ENCODE peak calls at places on chromosomes 11 and 22, in nine cellular contexts. Y, L, U, H, I, V, M, R and W are unnamed samples.

GRCh38 chr11:74681686-74682651 is 49.3 kb downstream of the CHRDL2 start:
- DNase-seq in Y (no peak), L (no peak), U (no peak), H (no peak), I (no peak), V (no peak), M (no peak), R (no peak), W (no peak)

GRCh38 chr11:125593113-125593761 is 585 bp downstream of the STT3A start:
- DNase-seq in Y (peak), L (no peak), U (no peak), H (peak), I (no peak), V (no peak), M (peak), R (no peak), W (no peak)

GRCh38 chr11:134921938-134922337 is 509.9 kb upstream of the B3GAT1 start:
- DNase-seq in Y (no peak), L (no peak), U (no peak), H (no peak), I (no peak), V (no peak), M (no peak), R (no peak), W (no peak)

GRCh38 chr11:14075118-14075601 is 112.6 kb downstream of the SPON1 start:
- DNase-seq in Y (peak), L (no peak), U (no peak), H (no peak), I (peak), V (peak), M (no peak), R (no peak), W (peak)

GRCh38 chr22:20553947-20554741 is 46.7 kb downstream of the MED15 start:
- DNase-seq in Y (no peak), L (no peak), U (no peak), H (no peak), I (no peak), V (no peak), M (no peak), R (peak), W (no peak)

GRCh38 chr11:63843042-63843441 is 4.1 kb downstream of the MARK2 start:
- DNase-seq in Y (peak), L (no peak), U (no peak), H (no peak), I (no peak), V (no peak), M (peak), R (peak), W (no peak)

GRCh38 chr11:16881766-16882165 is 132.4 kb downstream of the PLEKHA7 start:
- DNase-seq in Y (no peak), L (no peak), U (no peak), H (no peak), I (no peak), V (no peak), M (no peak), R (no peak), W (no peak)

GRCh38 chr11:13963169-13963948 is 836 bp downstream of the SPON1 start:
- DNase-seq in Y (no peak), L (no peak), U (no peak), H (no peak), I (peak), V (no peak), M (peak), R (peak), W (peak)

GRCh38 chr11:12259956-12260355 is 117.4 kb upstream of the PARVA start:
- DNase-seq in Y (no peak), L (no peak), U (no peak), H (no peak), I (no peak), V (no peak), M (no peak), R (no peak), W (no peak)

GRCh38 chr11:114819028-114819427 is 140.7 kb downstream of the NXPE2 start:
- DNase-seq in Y (peak), L (no peak), U (no peak), H (no peak), I (no peak), V (no peak), M (no peak), R (no peak), W (no peak)

GRCh38 chr11:111641339-111642015 is 39.2 kb downstream of the SIK2 start:
- DNase-seq in Y (no peak), L (no peak), U (no peak), H (no peak), I (no peak), V (no peak), M (no peak), R (no peak), W (no peak)

GRCh38 chr11:96744697-96745096 is 354.9 kb downstream of the JRKL start:
- DNase-seq in Y (peak), L (no peak), U (no peak), H (no peak), I (no peak), V (no peak), M (peak), R (no peak), W (no peak)

GRCh38 chr11:94546886-94547285 is 3.2 kb downstream of the FUT4 start:
- DNase-seq in Y (no peak), L (no peak), U (no peak), H (no peak), I (no peak), V (no peak), M (no peak), R (no peak), W (no peak)

GRCh38 chr11:69339916-69340565 is 46.1 kb downstream of the MYEOV start:
- DNase-seq in Y (no peak), L (no peak), U (no peak), H (no peak), I (no peak), V (no peak), M (no peak), R (no peak), W (no peak)

GRCh38 chr11:110580571-110580970 is 131.7 kb downstream of the ARHGAP20 start:
- DNase-seq in Y (no peak), L (no peak), U (no peak), H (no peak), I (no peak), V (no peak), M (no peak), R (no peak), W (no peak)

GRCh38 chr11:13939952-13940610 is 22.4 kb upstream of the SPON1 start:
- DNase-seq in Y (peak), L (no peak), U (no peak), H (peak), I (no peak), V (no peak), M (no peak), R (no peak), W (no peak)

GRCh38 chr11:35111171-35112055 is 27.6 kb upstream of the CD44 start:
- DNase-seq in Y (peak), L (no peak), U (no peak), H (peak), I (no peak), V (no peak), M (peak), R (peak), W (no peak)

GRCh38 chr11:8382436-8383053 is 118.9 kb upstream of the LMO1 start:
- DNase-seq in Y (peak), L (no peak), U (no peak), H (peak), I (no peak), V (no peak), M (peak), R (peak), W (no peak)

GRCh38 chr22:49014227-49015201 is 813.2 kb downstream of the BRD1 start:
- DNase-seq in Y (no peak), L (no peak), U (no peak), H (no peak), I (no peak), V (no peak), M (no peak), R (no peak), W (no peak)

GRCh38 chr11:70019576-70020011 is 58.5 kb upstream of the ANO1 start:
- DNase-seq in Y (peak), L (no peak), U (no peak), H (no peak), I (no peak), V (no peak), M (no peak), R (no peak), W (no peak)

GRCh38 chr11:131099746-131100145 is 183.5 kb upstream of the SNX19 start:
- DNase-seq in Y (peak), L (no peak), U (no peak), H (no peak), I (no peak), V (no peak), M (no peak), R (no peak), W (no peak)

GRCh38 chr11:61851128-61851899 is 23.2 kb downstream of the FADS2 start:
- DNase-seq in Y (no peak), L (no peak), U (no peak), H (no peak), I (no peak), V (no peak), M (no peak), R (peak), W (no peak)

GRCh38 chr11:22879615-22880014 is 19.3 kb upstream of the CCDC179 start:
- DNase-seq in Y (peak), L (no peak), U (no peak), H (no peak), I (no peak), V (no peak), M (no peak), R (no peak), W (no peak)

GRCh38 chr11:58024601-58025091 is 965 bp downstream of the OR9Q1 start:
- DNase-seq in Y (peak), L (no peak), U (peak), H (peak), I (no peak), V (no peak), M (peak), R (peak), W (no peak)